ENCODE peak calls at places on chromosome 20, in four cellular contexts. C is K562, F is HepG2, G is GM12878. N is an unnamed sample.

GRCh38 chr20:63360850-63361497 is at the start of gene CHRNA4:
- DNase-seq in C (no peak), F (no peak), G (no peak), N (no peak)

GRCh38 chr20:13148961-13149360 is 72.1 kb upstream of the ISM1 start:
- DNase-seq in C (no peak), F (no peak), G (no peak), N (no peak)

GRCh38 chr20:11698124-11698523 is 219.6 kb upstream of the BTBD3 start:
- DNase-seq in C (no peak), F (no peak), G (no peak), N (no peak)

GRCh38 chr20:33981347-33981746 is 12.4 kb upstream of the RALY start:
- DNase-seq in C (no peak), F (no peak), G (no peak), N (no peak)

GRCh38 chr20:20373046-20373706 is 5.3 kb downstream of the INSM1 start:
- DNase-seq in C (no peak), F (no peak), G (no peak), N (no peak)

GRCh38 chr20:46990811-46991567 is 96.3 kb downstream of the EYA2 start:
- DNase-seq in C (no peak), F (no peak), G (no peak), N (no peak)

GRCh38 chr20:53643031-53643832 is 49.6 kb upstream of the ZNF217 start:
- DNase-seq in C (peak), F (no peak), G (peak), N (peak)

GRCh38 chr20:32124916-32125454 is 15.5 kb downstream of the TM9SF4 start:
- DNase-seq in C (no peak), F (no peak), G (no peak), N (no peak)

GRCh38 chr20:50172347-50173013 is 18.1 kb upstream of the CEBPB start:
- DNase-seq in C (no peak), F (peak), G (no peak), N (no peak)

GRCh38 chr20:45323731-45324130 is 15.6 kb upstream of the MATN4 start:
- DNase-seq in C (no peak), F (no peak), G (no peak), N (no peak)

GRCh38 chr20:2812189-2812588 is 2.6 kb upstream of the C20orf141 start:
- DNase-seq in C (no peak), F (no peak), G (no peak), N (no peak)

GRCh38 chr20:44461142-44461802 is 14.4 kb upstream of the TTPAL start:
- DNase-seq in C (no peak), F (peak), G (no peak), N (no peak)

GRCh38 chr20:10739575-10739974 is 65.8 kb upstream of the JAG1 start:
- DNase-seq in C (no peak), F (no peak), G (no peak), N (no peak)

GRCh38 chr20:59004763-59005522 is 2.1 kb downstream of the CTSZ start:
- DNase-seq in C (no peak), F (peak), G (peak), N (no peak)

GRCh38 chr20:25251558-25251957 is 3.7 kb downstream of the PYGB start:
- DNase-seq in C (no peak), F (no peak), G (no peak), N (no peak)

GRCh38 chr20:2108987-2109386 is 7.4 kb downstream of the STK35 start:
- DNase-seq in C (no peak), F (peak), G (no peak), N (peak)

GRCh38 chr20:18034039-18034438 is 23.7 kb downstream of the OVOL2 start:
- DNase-seq in C (no peak), F (no peak), G (no peak), N (no peak)

GRCh38 chr20:31806564-31807355 is 12.4 kb upstream of the MYLK2 start:
- DNase-seq in C (no peak), F (no peak), G (no peak), N (no peak)

GRCh38 chr20:7392551-7392950 is 547.7 kb downstream of the HAO1 start:
- DNase-seq in C (no peak), F (no peak), G (no peak), N (no peak)

GRCh38 chr20:62014889-62015375 is 50.7 kb downstream of the TAF4 start:
- DNase-seq in C (no peak), F (no peak), G (no peak), N (no peak)

GRCh38 chr20:13158339-13158738 is 62.7 kb upstream of the ISM1 start:
- DNase-seq in C (no peak), F (no peak), G (no peak), N (no peak)

GRCh38 chr20:41141153-41141815 is 3.9 kb downstream of the PLCG1 start:
- DNase-seq in C (peak), F (peak), G (no peak), N (no peak)

GRCh38 chr20:47691632-47692031 is 93.6 kb downstream of the SULF2 start:
- DNase-seq in C (no peak), F (no peak), G (no peak), N (no peak)

GRCh38 chr20:48350291-48350988 is 477.4 kb downstream of the PREX1 start:
- DNase-seq in C (peak), F (peak), G (no peak), N (no peak)

GRCh38 chr20:2559641-2560040 is 23.3 kb downstream of the TMC2 start:
- DNase-seq in C (no peak), F (no peak), G (no peak), N (no peak)

GRCh38 chr20:25580711-25581110 is 4.6 kb downstream of the NINL start:
- DNase-seq in C (no peak), F (no peak), G (no peak), N (no peak)

GRCh38 chr20:18224968-18225568 is 63.3 kb upstream of the ZNF133 start:
- DNase-seq in C (no peak), F (peak), G (no peak), N (peak)

GRCh38 chr20:2446845-2447244 is 23.7 kb downstream of the SNRPB start:
- DNase-seq in C (no peak), F (no peak), G (no peak), N (no peak)

GRCh38 chr20:32216396-32217142 is 8.9 kb downstream of the POFUT1 start:
- DNase-seq in C (no peak), F (no peak), G (no peak), N (no peak)

GRCh38 chr20:57934007-57934805 is 224.4 kb upstream of the PMEPA1 start:
- DNase-seq in C (no peak), F (no peak), G (no peak), N (no peak)
- H3K4me2 ChIP-seq in C (no peak), F (no peak), G (no peak), N (no peak)

DNA sequence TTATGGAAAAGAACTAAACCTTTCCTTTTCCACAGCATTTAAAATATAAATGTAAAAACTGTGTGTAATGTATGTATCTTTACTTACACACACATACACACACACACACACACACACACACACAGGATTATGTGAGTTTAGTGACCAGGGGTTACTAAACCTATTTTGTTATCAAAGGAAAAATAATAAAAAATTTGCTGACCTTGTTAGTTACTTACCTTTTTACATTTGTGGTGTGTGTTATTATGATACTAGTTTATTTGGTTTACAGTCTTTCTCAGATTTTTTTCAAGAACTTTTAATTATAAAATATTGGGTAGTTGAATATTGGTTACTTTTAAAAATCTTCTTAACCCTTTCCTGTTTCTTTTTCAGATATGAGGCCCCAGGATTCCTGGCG is 15.7 kb downstream of the NKX2-4 start:
- DNase-seq in C (no peak), F (no peak), G (no peak), N (no peak)
- TF ChIP-seq SP1 in C (no peak), F (no peak), G (no peak), N (no peak)

GRCh38 chr20:21396045-21396893 is 1.1 kb downstream of the NKX2-4 start:
- DNase-seq in C (no peak), F (no peak), G (no peak), N (no peak)
- TF ChIP-seq ZBTB33 in C (no peak), F (no peak), G (no peak), N (no peak)

DNA sequence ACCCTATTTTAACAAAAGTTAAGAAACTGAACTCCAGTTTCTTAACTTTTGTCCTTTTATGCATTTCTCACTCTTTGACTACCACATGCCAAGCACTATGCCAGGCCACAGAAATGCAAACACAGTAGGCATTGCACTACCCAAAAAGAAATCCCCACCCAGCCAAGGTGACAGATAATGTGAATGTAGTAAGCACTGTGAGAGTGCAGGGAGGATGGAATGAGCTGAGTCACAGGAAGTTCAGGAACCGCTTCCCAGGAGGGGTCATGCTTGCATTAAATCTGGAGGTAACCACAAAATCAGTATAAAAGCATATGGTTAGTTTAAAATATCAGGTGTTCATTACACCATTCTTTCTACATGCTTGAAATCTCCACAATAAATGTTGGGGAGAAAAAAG is 20.1 kb upstream of the FAM83C start:
- DNase-seq in C (peak), F (peak), G (peak), N (peak)
- H3K4me2 ChIP-seq in C (no peak), F (no peak), G (no peak), N (peak)

GRCh38 chr20:14332796-14333345 is 4.5 kb downstream of the FLRT3 start:
- DNase-seq in C (no peak), F (no peak), G (no peak), N (no peak)

GRCh38 chr20:14331671-14332070 is 5.7 kb downstream of the FLRT3 start:
- DNase-seq in C (no peak), F (no peak), G (no peak), N (no peak)

GRCh38 chr20:14334306-14334930 is 3.0 kb downstream of the FLRT3 start:
- DNase-seq in C (no peak), F (peak), G (no peak), N (no peak)

GRCh38 chr20:14335122-14335521 is 2.3 kb downstream of the FLRT3 start:
- DNase-seq in C (no peak), F (no peak), G (no peak), N (no peak)

DNA sequence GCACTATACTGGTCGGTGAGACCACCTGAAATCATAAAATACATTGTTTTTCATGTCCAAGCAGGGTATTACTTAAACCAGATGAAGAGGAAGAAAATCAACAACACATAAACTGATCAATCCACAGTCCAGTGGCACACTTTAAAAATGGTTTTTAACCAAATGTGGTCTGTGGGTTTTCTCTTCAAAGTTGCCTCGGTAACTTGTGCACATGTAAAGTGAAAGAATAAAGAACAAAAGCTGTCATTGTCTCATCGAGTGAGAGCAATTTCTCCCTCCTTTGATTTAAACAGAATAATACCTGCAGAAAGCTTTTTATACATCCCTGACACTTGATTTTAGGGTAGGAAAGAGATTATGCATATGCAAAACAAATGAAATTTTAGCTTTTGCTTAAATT is 3.7 kb downstream of the FLRT3 start:
- DNase-seq in C (no peak), F (no peak), G (no peak), N (no peak)
- TF ChIP-seq SP1 in C (no peak), F (no peak), G (no peak), N (no peak)

DNA sequence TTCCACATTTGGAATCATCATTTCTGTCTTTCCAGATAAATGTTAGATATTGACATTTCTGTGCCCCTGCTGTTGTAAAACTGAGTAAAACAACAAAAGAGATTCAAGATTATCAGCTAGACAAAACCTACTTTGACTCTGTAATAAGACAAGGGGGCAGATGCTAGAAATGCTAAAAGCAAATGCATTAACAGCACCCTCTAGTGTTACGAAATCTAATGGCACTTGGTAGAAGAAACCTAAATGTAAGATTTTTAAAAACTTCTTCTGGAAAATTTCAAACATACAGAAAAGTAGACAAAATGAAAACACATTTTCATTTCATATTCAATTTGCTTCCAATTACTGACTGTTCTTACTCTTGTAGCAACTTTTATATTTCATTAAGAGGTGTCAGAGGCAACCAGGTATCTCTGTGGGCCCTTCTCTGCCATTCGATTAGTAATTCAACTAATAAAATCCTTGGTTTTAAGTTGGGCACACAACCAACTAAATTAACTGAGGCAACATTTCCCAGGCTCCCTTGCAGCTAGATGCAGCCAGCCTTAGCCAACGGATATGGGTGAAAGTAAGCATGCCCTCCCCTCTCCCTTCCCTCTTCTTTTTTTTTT is 45.0 kb downstream of the SLC23A2 start:
- DNase-seq in C (peak), F (peak), G (no peak), N (peak)
- TF ChIP-seq ZBTB33 in C (no peak), F (no peak), G (no peak), N (no peak)

N was measured in HCT116.